ENCODE peak calls at places on chromosomes 11 and 22, in seven cellular contexts. U is H1, G is IMR-90, W is neuronal stem cell, E is H9, P is mesendoderm, X is trophoblast cell. N is an unnamed sample.
A peak's percentile ranks its signal among the peaks of the same experiment; 100 is the strongest.

GRCh38 chr22:38973289-38974169 is 8.6 kb upstream of the APOBEC3B start:
- DNase-seq in U (peak; percentile 80), G (peak; percentile 17), W (peak; percentile 52), E (peak; percentile 80), P (peak; percentile 76), X (peak; percentile 74), N (peak; percentile 43)

GRCh38 chr11:15663778-15664218 is 549.1 kb downstream of the INSC start:
- DNase-seq in U (peak; percentile 59), G (no peak), W (peak; percentile 61), E (peak; percentile 47), P (peak; percentile 32), X (no peak), N (peak; percentile 65)

GRCh38 chr11:116509566-116509965 is 263.2 kb downstream of the BUD13 start:
- DNase-seq in U (peak; percentile 33), G (no peak), W (no peak), E (peak; percentile 12), P (no peak), X (no peak), N (no peak)

GRCh38 chr11:88384678-88385015 is 47.1 kb upstream of the CTSC start:
- DNase-seq in U (no peak), G (peak; percentile 49), W (no peak), E (no peak), P (peak; percentile 25), X (peak; percentile 45), N (peak; percentile 50)

GRCh38 chr11:19978668-19979518 is 181.4 kb downstream of the DBX1 start:
- DNase-seq in U (no peak), G (peak; percentile 90), W (no peak), E (no peak), P (peak; percentile 74), X (peak; percentile 94), N (peak; percentile 87)

GRCh38 chr11:129225190-129225589 is 33.1 kb upstream of the ARHGAP32 start:
- DNase-seq in U (no peak), G (peak; percentile 84), W (no peak), E (no peak), P (no peak), X (no peak), N (peak; percentile 59)

GRCh38 chr11:55969845-55970244 is at the start of gene OR10AG1:
- DNase-seq in U (no peak), G (no peak), W (no peak), E (no peak), P (no peak), X (no peak), N (no peak)

GRCh38 chr22:38109391-38110000 is 988 bp downstream of the BAIAP2L2 start:
- DNase-seq in U (no peak), G (no peak), W (no peak), E (no peak), P (peak; percentile 71), X (peak; percentile 8), N (no peak)

GRCh38 chr22:24471570-24471969 is 23.6 kb upstream of the UPB1 start:
- DNase-seq in U (peak; percentile 17), G (peak; percentile 92), W (no peak), E (no peak), P (no peak), X (no peak), N (no peak)

GRCh38 chr11:1194231-1194976 is 28.5 kb upstream of the MUC5B start:
- DNase-seq in U (no peak), G (no peak), W (no peak), E (no peak), P (no peak), X (no peak), N (no peak)

GRCh38 chr11:19218216-19218615 is 16.4 kb upstream of the CSRP3 start:
- DNase-seq in U (no peak), G (no peak), W (no peak), E (no peak), P (no peak), X (no peak), N (no peak)

GRCh38 chr22:23067023-23067650 is 3.2 kb upstream of the GNAZ start:
- DNase-seq in U (peak; percentile 36), G (no peak), W (no peak), E (peak; percentile 18), P (no peak), X (no peak), N (no peak)

GRCh38 chr11:90491466-90491865 is 268.6 kb upstream of the CHORDC1 start:
- DNase-seq in U (no peak), G (no peak), W (no peak), E (no peak), P (no peak), X (no peak), N (no peak)

GRCh38 chr22:33515733-33516297 is 404.5 kb downstream of the LARGE1 start:
- DNase-seq in U (no peak), G (no peak), W (no peak), E (no peak), P (no peak), X (no peak), N (no peak)

GRCh38 chr22:21947040-21948014 is 5.3 kb downstream of the PPM1F start:
- DNase-seq in U (peak; percentile 69), G (peak; percentile 71), W (peak; percentile 29), E (peak; percentile 57), P (peak; percentile 83), X (peak; percentile 13), N (peak; percentile 70)

GRCh38 chr11:75369846-75370245 is 18.4 kb upstream of the ARRB1 start:
- DNase-seq in U (no peak), G (no peak), W (no peak), E (no peak), P (no peak), X (no peak), N (no peak)

GRCh38 chr11:40421187-40421586 is 1038.3 kb downstream of the LRRC4C start:
- DNase-seq in U (no peak), G (no peak), W (no peak), E (no peak), P (no peak), X (no peak), N (no peak)

DNA sequence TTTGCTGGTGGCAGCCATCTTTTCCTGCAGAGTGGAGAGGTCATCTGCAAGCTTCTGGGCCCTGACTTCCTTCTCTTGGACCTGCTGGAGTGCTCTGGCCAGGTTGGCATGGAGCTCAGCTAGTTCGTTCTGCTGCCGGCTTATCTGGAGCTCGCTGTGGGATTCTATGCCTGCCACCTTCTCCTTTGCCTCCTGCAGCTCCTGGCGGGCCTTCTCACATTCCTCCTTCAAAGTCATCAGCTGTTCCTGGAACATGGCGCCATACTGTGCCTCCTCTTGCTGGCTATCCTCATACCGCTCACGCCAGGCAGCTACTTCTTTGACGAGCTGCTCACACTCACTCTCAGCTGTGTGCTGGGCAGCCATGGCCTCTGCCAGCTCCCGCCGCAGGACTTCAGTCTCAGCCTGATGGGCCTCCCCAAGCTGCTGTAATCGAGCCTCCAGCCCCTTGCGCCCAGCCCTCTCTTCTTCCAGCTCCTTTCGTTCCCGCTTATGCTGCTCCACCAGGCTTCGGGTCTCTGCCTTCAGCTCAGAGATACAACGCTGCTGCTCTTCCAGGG is 16.1 kb downstream of the IL18BP start:
- DNase-seq in U (no peak), G (no peak), W (no peak), E (no peak), P (no peak), X (no peak), N (no peak)
- H2BK5ac ChIP-seq in U (no peak overlapping the region), G (no peak overlapping the region), W (no peak overlapping the region), E (no peak overlapping the region), P (no peak overlapping the region), X (no peak overlapping the region), N (no peak overlapping the region)

DNA sequence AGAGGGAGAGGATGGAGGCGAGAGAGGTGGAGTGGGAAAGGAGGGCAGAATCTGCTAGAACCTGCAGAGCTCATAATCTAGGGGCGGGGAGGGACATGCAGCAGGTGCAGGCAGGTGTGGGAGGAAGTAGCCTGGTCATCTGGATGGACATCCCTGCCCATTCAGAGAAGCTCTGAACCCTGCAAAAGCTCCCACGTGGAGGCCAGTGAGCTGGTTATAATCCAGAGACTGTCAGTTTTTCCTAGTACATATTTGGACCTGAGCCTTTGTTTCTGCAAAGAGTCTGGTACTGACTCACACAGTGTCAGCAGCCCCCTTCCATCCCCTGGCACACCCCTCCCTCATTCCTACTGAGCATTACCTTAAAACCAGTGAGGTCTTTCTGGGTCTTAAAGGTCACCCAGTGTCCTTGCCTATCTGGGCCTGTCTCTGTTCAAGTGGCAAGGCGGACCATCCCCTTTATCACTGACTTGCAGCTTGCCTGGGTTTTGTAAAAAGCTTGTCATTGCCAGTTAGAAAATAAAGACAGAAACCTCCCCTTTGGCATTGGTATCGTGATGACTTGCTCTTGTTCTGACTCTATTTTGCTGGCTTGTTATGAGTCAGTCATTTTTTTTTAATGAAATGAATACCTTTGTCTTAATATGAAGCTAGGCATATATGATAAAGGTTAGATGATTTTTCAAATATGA is 26.1 kb downstream of the PTPRJ start:
- DNase-seq in U (no peak), G (peak; percentile 79), W (no peak), E (no peak), P (no peak), X (no peak), N (peak; percentile 45)
- H2AK5ac ChIP-seq in U (no peak overlapping the region), G (peak overlapping the region; percentile 87), W (peak overlapping the region; percentile 2), E (no peak overlapping the region), P (no peak overlapping the region), X (no peak overlapping the region), N (no peak overlapping the region)

DNA sequence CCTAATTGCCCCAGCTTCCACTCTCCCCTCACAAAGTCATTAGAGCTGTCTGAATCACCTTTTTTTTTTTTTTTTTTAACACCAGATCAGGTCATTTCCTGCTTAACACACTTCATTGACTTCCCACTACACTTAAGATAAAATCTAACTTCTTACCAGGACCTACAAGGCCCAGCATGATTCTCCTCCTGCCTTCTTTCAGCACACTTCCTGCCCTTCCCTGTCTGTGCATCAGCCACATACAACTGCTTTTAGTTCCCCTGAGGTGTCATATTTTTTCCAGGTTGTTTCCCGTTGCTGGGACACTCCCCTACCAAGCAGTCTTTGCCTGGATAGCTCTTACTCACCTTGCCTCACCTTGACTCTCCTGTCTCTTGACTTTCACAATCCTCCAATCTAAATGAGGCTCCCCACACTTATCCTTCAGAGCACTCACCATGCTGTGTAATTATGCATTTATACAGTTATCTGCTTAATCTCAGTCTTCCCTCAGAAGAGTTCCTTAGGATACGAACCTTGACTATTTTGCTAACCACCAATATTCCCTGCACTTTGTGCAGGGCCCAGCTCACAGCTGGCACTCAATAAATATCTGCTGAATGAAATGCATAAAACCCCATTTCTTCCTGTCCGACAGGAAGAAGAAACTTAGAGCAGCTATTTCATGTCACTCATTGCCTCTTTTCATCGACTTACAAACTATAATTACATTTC is 96.6 kb upstream of the AKIP1 start:
- DNase-seq in U (no peak), G (no peak), W (no peak), E (no peak), P (peak; percentile 96), X (peak; percentile 89), N (peak; percentile 58)
- H2BK5ac ChIP-seq in U (peak overlapping the region; percentile 69), G (peak overlapping the region; percentile 77), W (no peak overlapping the region), E (no peak overlapping the region), P (peak overlapping the region; percentile 94), X (no peak overlapping the region), N (no peak overlapping the region)

GRCh38 chr11:123608371-123608770 is 46.1 kb downstream of the SCN3B start:
- DNase-seq in U (no peak), G (no peak), W (no peak), E (no peak), P (no peak), X (no peak), N (no peak)

GRCh38 chr11:123607781-123608180 is 46.6 kb downstream of the SCN3B start:
- DNase-seq in U (no peak), G (no peak), W (no peak), E (no peak), P (no peak), X (no peak), N (no peak)

GRCh38 chr11:123601136-123601535 is 53.3 kb downstream of the SCN3B start:
- DNase-seq in U (no peak), G (peak; percentile 73), W (no peak), E (no peak), P (no peak), X (peak; percentile 6), N (peak; percentile 67)

GRCh38 chr11:123601737-123602136 is 52.7 kb downstream of the SCN3B start:
- DNase-seq in U (no peak), G (no peak), W (no peak), E (no peak), P (no peak), X (no peak), N (no peak)

GRCh38 chr11:123603666-123604065 is 50.8 kb downstream of the SCN3B start:
- DNase-seq in U (no peak), G (no peak), W (no peak), E (no peak), P (no peak), X (no peak), N (no peak)
- H2AK5ac ChIP-seq in U (no peak overlapping the region), G (no peak overlapping the region), W (no peak overlapping the region), E (no peak overlapping the region), P (no peak overlapping the region), X (no peak overlapping the region), N (no peak overlapping the region)